ENCODE peak calls at places on chromosomes 4 and X, in five cellular contexts. I, D, F, J and L are unnamed samples.

GRCh38 chr4:86845593-86845992 is 3.6 kb downstream of the SLC10A6 start:
- DNase-seq in I (no peak), D (no peak), F (no peak), J (peak; percentile 57), L (no peak)

GRCh38 chr4:3708103-3708510 is 58.1 kb upstream of the ADRA2C start:
- DNase-seq in I (no peak), D (no peak), F (no peak), J (no peak), L (no peak)

GRCh38 chr4:16893141-16893571 is 5.3 kb downstream of the LDB2 start:
- DNase-seq in I (peak; percentile 67), D (no peak), F (no peak), J (no peak), L (no peak)

GRCh38 chrX:110531873-110532272 is 173.2 kb downstream of the RTL9 start:
- DNase-seq in I (no peak), D (no peak), F (no peak), J (no peak), L (no peak)

GRCh38 chr4:48254381-48255072 is 15.1 kb downstream of the TEC start:
- DNase-seq in I (peak; percentile 96), D (no peak), F (peak; percentile 80), J (no peak), L (no peak)

GRCh38 chr4:123505457-123506310 is 109.1 kb downstream of the SPRY1 start:
- DNase-seq in I (peak; percentile 92), D (no peak), F (peak; percentile 61), J (peak; percentile 35), L (peak; percentile 85)

GRCh38 chrX:86047174-86047991 is at the start of gene CHM:
- DNase-seq in I (peak; percentile 86), D (peak; percentile 55), F (no peak), J (peak; percentile 50), L (peak; percentile 66)

GRCh38 chrX:125382148-125382628 is 62.5 kb downstream of the TEX13C start:
- DNase-seq in I (no peak), D (no peak), F (no peak), J (no peak), L (no peak)

GRCh38 chrX:134684956-134685355 is 26.7 kb upstream of the PLAC1 start:
- DNase-seq in I (no peak), D (no peak), F (no peak), J (no peak), L (no peak)

GRCh38 chrX:129791961-129792570 is 12.3 kb downstream of the SASH3 start:
- DNase-seq in I (peak; percentile 9), D (no peak), F (peak; percentile 58), J (no peak), L (no peak)